ENCODE peak calls at places on chromosomes 3 and 15, in nine cellular contexts. One of them, this sample, is unnamed.

GRCh38 chr3:17412950-17413530 is 329.4 kb downstream of the TBC1D5 start:
- DNase-seq in nephron progenitor cell: peak; percentile 7
- DNase-seq in activated naive CD8-positive, alpha-beta T cell treated with anti-CD3 and anti-CD28 coated beads for 36 hours: no peak
- DNase-seq in MM.1S: peak; percentile 76
- DNase-seq in GOT3: no peak
- DNase-seq in mammary epithelial cell: peak; percentile 58
- DNase-seq in effector CD4-positive, alpha-beta T cell: peak; percentile 9
- DNase-seq in CD8-positive, alpha-beta memory T cell: no peak
- DNase-seq in Right ventricle myocardium superior: no peak
- DNase-seq in this sample: no peak

GRCh38 chr3:152026033-152026556 is 152.7 kb downstream of the SUCNR1 start:
- DNase-seq in nephron progenitor cell: no peak
- DNase-seq in activated naive CD8-positive, alpha-beta T cell treated with anti-CD3 and anti-CD28 coated beads for 36 hours: no peak
- DNase-seq in MM.1S: no peak
- DNase-seq in GOT3: no peak
- DNase-seq in mammary epithelial cell: peak; percentile 66
- DNase-seq in effector CD4-positive, alpha-beta T cell: no peak
- DNase-seq in CD8-positive, alpha-beta memory T cell: no peak
- DNase-seq in Right ventricle myocardium superior: no peak
- DNase-seq in this sample: no peak

GRCh38 chr3:149061776-149062175 is 24.6 kb downstream of the HLTF start:
- DNase-seq in nephron progenitor cell: no peak
- DNase-seq in activated naive CD8-positive, alpha-beta T cell treated with anti-CD3 and anti-CD28 coated beads for 36 hours: no peak
- DNase-seq in MM.1S: no peak
- DNase-seq in GOT3: no peak
- DNase-seq in mammary epithelial cell: no peak
- DNase-seq in effector CD4-positive, alpha-beta T cell: no peak
- DNase-seq in CD8-positive, alpha-beta memory T cell: no peak
- DNase-seq in Right ventricle myocardium superior: no peak
- DNase-seq in this sample: no peak

GRCh38 chr3:15266510-15267376 is 60.7 kb downstream of the CAPN7 start:
- DNase-seq in nephron progenitor cell: no peak
- DNase-seq in activated naive CD8-positive, alpha-beta T cell treated with anti-CD3 and anti-CD28 coated beads for 36 hours: no peak
- DNase-seq in MM.1S: no peak
- DNase-seq in GOT3: no peak
- DNase-seq in mammary epithelial cell: no peak
- DNase-seq in effector CD4-positive, alpha-beta T cell: no peak
- DNase-seq in CD8-positive, alpha-beta memory T cell: no peak
- DNase-seq in Right ventricle myocardium superior: no peak
- DNase-seq in this sample: no peak

GRCh38 chr3:44415421-44415820 is 62.0 kb downstream of the ZNF445 start:
- DNase-seq in nephron progenitor cell: no peak
- DNase-seq in activated naive CD8-positive, alpha-beta T cell treated with anti-CD3 and anti-CD28 coated beads for 36 hours: no peak
- DNase-seq in MM.1S: no peak
- DNase-seq in GOT3: no peak
- DNase-seq in mammary epithelial cell: no peak
- DNase-seq in effector CD4-positive, alpha-beta T cell: no peak
- DNase-seq in CD8-positive, alpha-beta memory T cell: no peak
- DNase-seq in Right ventricle myocardium superior: no peak
- DNase-seq in this sample: no peak

GRCh38 chr15:54365001-54365400 is 386.8 kb downstream of the UNC13C start:
- DNase-seq in nephron progenitor cell: no peak
- DNase-seq in activated naive CD8-positive, alpha-beta T cell treated with anti-CD3 and anti-CD28 coated beads for 36 hours: no peak
- DNase-seq in MM.1S: no peak
- DNase-seq in GOT3: no peak
- DNase-seq in mammary epithelial cell: no peak
- DNase-seq in effector CD4-positive, alpha-beta T cell: no peak
- DNase-seq in CD8-positive, alpha-beta memory T cell: no peak
- DNase-seq in Right ventricle myocardium superior: no peak
- DNase-seq in this sample: no peak

GRCh38 chr3:81307221-81307620 is 454.2 kb downstream of the GBE1 start:
- DNase-seq in nephron progenitor cell: no peak
- DNase-seq in activated naive CD8-positive, alpha-beta T cell treated with anti-CD3 and anti-CD28 coated beads for 36 hours: no peak
- DNase-seq in MM.1S: no peak
- DNase-seq in GOT3: no peak
- DNase-seq in mammary epithelial cell: no peak
- DNase-seq in effector CD4-positive, alpha-beta T cell: no peak
- DNase-seq in CD8-positive, alpha-beta memory T cell: no peak
- DNase-seq in Right ventricle myocardium superior: no peak
- DNase-seq in this sample: no peak

GRCh38 chr3:23217872-23218554 is 14.9 kb downstream of the UBE2E2 start:
- DNase-seq in nephron progenitor cell: no peak
- DNase-seq in activated naive CD8-positive, alpha-beta T cell treated with anti-CD3 and anti-CD28 coated beads for 36 hours: no peak
- DNase-seq in MM.1S: no peak
- DNase-seq in GOT3: no peak
- DNase-seq in mammary epithelial cell: no peak
- DNase-seq in effector CD4-positive, alpha-beta T cell: no peak
- DNase-seq in CD8-positive, alpha-beta memory T cell: no peak
- DNase-seq in Right ventricle myocardium superior: no peak
- DNase-seq in this sample: no peak

GRCh38 chr3:127164615-127165014 is 28.3 kb upstream of the PRR23E start:
- DNase-seq in nephron progenitor cell: no peak
- DNase-seq in activated naive CD8-positive, alpha-beta T cell treated with anti-CD3 and anti-CD28 coated beads for 36 hours: no peak
- DNase-seq in MM.1S: no peak
- DNase-seq in GOT3: no peak
- DNase-seq in mammary epithelial cell: no peak
- DNase-seq in effector CD4-positive, alpha-beta T cell: no peak
- DNase-seq in CD8-positive, alpha-beta memory T cell: no peak
- DNase-seq in Right ventricle myocardium superior: no peak
- DNase-seq in this sample: no peak

GRCh38 chr3:49883992-49884391 is 14.3 kb upstream of the CAMKV start:
- DNase-seq in nephron progenitor cell: no peak
- DNase-seq in activated naive CD8-positive, alpha-beta T cell treated with anti-CD3 and anti-CD28 coated beads for 36 hours: no peak
- DNase-seq in MM.1S: no peak
- DNase-seq in GOT3: no peak
- DNase-seq in mammary epithelial cell: no peak
- DNase-seq in effector CD4-positive, alpha-beta T cell: no peak
- DNase-seq in CD8-positive, alpha-beta memory T cell: no peak
- DNase-seq in Right ventricle myocardium superior: no peak
- DNase-seq in this sample: no peak

GRCh38 chr3:121562148-121562547 is 5.6 kb upstream of the ARGFX start:
- DNase-seq in nephron progenitor cell: no peak
- DNase-seq in activated naive CD8-positive, alpha-beta T cell treated with anti-CD3 and anti-CD28 coated beads for 36 hours: no peak
- DNase-seq in MM.1S: no peak
- DNase-seq in GOT3: no peak
- DNase-seq in mammary epithelial cell: no peak
- DNase-seq in effector CD4-positive, alpha-beta T cell: no peak
- DNase-seq in CD8-positive, alpha-beta memory T cell: no peak
- DNase-seq in Right ventricle myocardium superior: no peak
- DNase-seq in this sample: no peak

GRCh38 chr3:136247436-136247835 is 2.7 kb upstream of the PCCB start:
- DNase-seq in nephron progenitor cell: no peak
- DNase-seq in activated naive CD8-positive, alpha-beta T cell treated with anti-CD3 and anti-CD28 coated beads for 36 hours: no peak
- DNase-seq in MM.1S: peak; percentile 21
- DNase-seq in GOT3: no peak
- DNase-seq in mammary epithelial cell: no peak
- DNase-seq in effector CD4-positive, alpha-beta T cell: no peak
- DNase-seq in CD8-positive, alpha-beta memory T cell: no peak
- DNase-seq in Right ventricle myocardium superior: no peak
- DNase-seq in this sample: no peak

GRCh38 chr3:76523337-76523736 is 516.6 kb upstream of the ROBO2 start:
- DNase-seq in nephron progenitor cell: no peak
- DNase-seq in activated naive CD8-positive, alpha-beta T cell treated with anti-CD3 and anti-CD28 coated beads for 36 hours: no peak
- DNase-seq in MM.1S: no peak
- DNase-seq in GOT3: no peak
- DNase-seq in mammary epithelial cell: no peak
- DNase-seq in effector CD4-positive, alpha-beta T cell: no peak
- DNase-seq in CD8-positive, alpha-beta memory T cell: no peak
- DNase-seq in Right ventricle myocardium superior: no peak
- DNase-seq in this sample: no peak

GRCh38 chr3:165191476-165191875 is 4.7 kb downstream of the SLITRK3 start:
- DNase-seq in nephron progenitor cell: no peak
- DNase-seq in activated naive CD8-positive, alpha-beta T cell treated with anti-CD3 and anti-CD28 coated beads for 36 hours: no peak
- DNase-seq in MM.1S: no peak
- DNase-seq in GOT3: no peak
- DNase-seq in mammary epithelial cell: no peak
- DNase-seq in effector CD4-positive, alpha-beta T cell: no peak
- DNase-seq in CD8-positive, alpha-beta memory T cell: no peak
- DNase-seq in Right ventricle myocardium superior: no peak
- DNase-seq in this sample: no peak

This sample was measured in ovary.